ENCODE peak calls at places on chromosomes 13 and 19, in ten cellular contexts. One of them, this sample, is unnamed.

GRCh38 chr19:46487802-46488445 is 7.7 kb downstream of the PNMA8B start:
- DNase-seq in stimulated activated CD4-positive, alpha-beta T cell treated with anti-CD3 and anti-CD28 coated beads, Interleukin-4, amount 100 ng/mL, for 48 hours: peak
- DNase-seq in sciatic nerve: peak
- DNase-seq in aorta: peak
- DNase-seq in GM23338: peak
- DNase-seq in HTR-8/SVneo: peak
- DNase-seq in MM.1S: peak
- DNase-seq in NCI-H1436 treated with DMSO at 0.1 percent for 48 hours: no peak
- DNase-seq in anterior cingulate cortex: peak
- DNase-seq in AG08396: peak
- DNase-seq in this sample: no peak

GRCh38 chr13:110450941-110451340 is 110.6 kb downstream of the RAB20 start:
- DNase-seq in stimulated activated CD4-positive, alpha-beta T cell treated with anti-CD3 and anti-CD28 coated beads, Interleukin-4, amount 100 ng/mL, for 48 hours: no peak
- DNase-seq in sciatic nerve: no peak
- DNase-seq in aorta: no peak
- DNase-seq in GM23338: no peak
- DNase-seq in HTR-8/SVneo: no peak
- DNase-seq in MM.1S: no peak
- DNase-seq in NCI-H1436 treated with DMSO at 0.1 percent for 48 hours: no peak
- DNase-seq in anterior cingulate cortex: no peak
- DNase-seq in AG08396: no peak
- DNase-seq in this sample: no peak

GRCh38 chr19:46755077-46755852 is 9.0 kb upstream of the STRN4 start:
- DNase-seq in stimulated activated CD4-positive, alpha-beta T cell treated with anti-CD3 and anti-CD28 coated beads, Interleukin-4, amount 100 ng/mL, for 48 hours: no peak
- DNase-seq in sciatic nerve: no peak
- DNase-seq in aorta: peak
- DNase-seq in GM23338: no peak
- DNase-seq in HTR-8/SVneo: no peak
- DNase-seq in MM.1S: no peak
- DNase-seq in NCI-H1436 treated with DMSO at 0.1 percent for 48 hours: no peak
- DNase-seq in anterior cingulate cortex: no peak
- DNase-seq in AG08396: peak
- DNase-seq in this sample: no peak

GRCh38 chr13:59458908-59459579 is 704.7 kb downstream of the DIAPH3 start:
- DNase-seq in stimulated activated CD4-positive, alpha-beta T cell treated with anti-CD3 and anti-CD28 coated beads, Interleukin-4, amount 100 ng/mL, for 48 hours: no peak
- DNase-seq in sciatic nerve: no peak
- DNase-seq in aorta: no peak
- DNase-seq in GM23338: peak
- DNase-seq in HTR-8/SVneo: peak
- DNase-seq in MM.1S: no peak
- DNase-seq in NCI-H1436 treated with DMSO at 0.1 percent for 48 hours: no peak
- DNase-seq in anterior cingulate cortex: no peak
- DNase-seq in AG08396: no peak
- DNase-seq in this sample: no peak

GRCh38 chr13:82330499-82330898 is 1551.8 kb downstream of the SLITRK1 start:
- DNase-seq in stimulated activated CD4-positive, alpha-beta T cell treated with anti-CD3 and anti-CD28 coated beads, Interleukin-4, amount 100 ng/mL, for 48 hours: no peak
- DNase-seq in sciatic nerve: no peak
- DNase-seq in aorta: no peak
- DNase-seq in GM23338: peak
- DNase-seq in HTR-8/SVneo: no peak
- DNase-seq in MM.1S: peak
- DNase-seq in NCI-H1436 treated with DMSO at 0.1 percent for 48 hours: no peak
- DNase-seq in anterior cingulate cortex: no peak
- DNase-seq in AG08396: no peak
- DNase-seq in this sample: no peak

GRCh38 chr13:113364933-113365371 is 1.0 kb upstream of the GRTP1 start:
- DNase-seq in stimulated activated CD4-positive, alpha-beta T cell treated with anti-CD3 and anti-CD28 coated beads, Interleukin-4, amount 100 ng/mL, for 48 hours: no peak
- DNase-seq in sciatic nerve: no peak
- DNase-seq in aorta: no peak
- DNase-seq in GM23338: peak
- DNase-seq in HTR-8/SVneo: no peak
- DNase-seq in MM.1S: no peak
- DNase-seq in NCI-H1436 treated with DMSO at 0.1 percent for 48 hours: no peak
- DNase-seq in anterior cingulate cortex: no peak
- DNase-seq in AG08396: no peak
- DNase-seq in this sample: no peak

GRCh38 chr19:45195764-45196163 is 17.2 kb downstream of the BLOC1S3 start:
- DNase-seq in stimulated activated CD4-positive, alpha-beta T cell treated with anti-CD3 and anti-CD28 coated beads, Interleukin-4, amount 100 ng/mL, for 48 hours: no peak
- DNase-seq in sciatic nerve: no peak
- DNase-seq in aorta: no peak
- DNase-seq in GM23338: no peak
- DNase-seq in HTR-8/SVneo: no peak
- DNase-seq in MM.1S: no peak
- DNase-seq in NCI-H1436 treated with DMSO at 0.1 percent for 48 hours: no peak
- DNase-seq in anterior cingulate cortex: no peak
- DNase-seq in AG08396: no peak
- DNase-seq in this sample: no peak

GRCh38 chr19:17703823-17704463 is 15.3 kb upstream of the MAP1S start:
- DNase-seq in stimulated activated CD4-positive, alpha-beta T cell treated with anti-CD3 and anti-CD28 coated beads, Interleukin-4, amount 100 ng/mL, for 48 hours: peak
- DNase-seq in sciatic nerve: peak
- DNase-seq in aorta: peak
- DNase-seq in GM23338: peak
- DNase-seq in HTR-8/SVneo: no peak
- DNase-seq in MM.1S: peak
- DNase-seq in NCI-H1436 treated with DMSO at 0.1 percent for 48 hours: no peak
- DNase-seq in anterior cingulate cortex: peak
- DNase-seq in AG08396: peak
- DNase-seq in this sample: no peak